ENCODE peak calls at places on chromosomes 4 and X, in four cellular contexts. One of them, this sample, is unnamed. For H3K27me3, the result is how much of the 10 kb centered on the place peaks cover.

GRCh38 chr4:92305148-92305877 is 1.5 kb downstream of the GRID2 start:
- DNase-seq in CD4-positive, CD25-positive, alpha-beta regulatory T cell: no peak
- DNase-seq in small intestine: peak
- DNase-seq in CD8-positive, alpha-beta T cell: no peak
- DNase-seq in this sample: peak

GRCh38 chr4:73759357-73759756 is 19.0 kb downstream of the CXCL8 start:
- DNase-seq in CD4-positive, CD25-positive, alpha-beta regulatory T cell: no peak
- DNase-seq in small intestine: no peak
- DNase-seq in CD8-positive, alpha-beta T cell: no peak
- DNase-seq in this sample: no peak

GRCh38 chr4:128393111-128393704 is 105.6 kb upstream of the PGRMC2 start:
- DNase-seq in CD4-positive, CD25-positive, alpha-beta regulatory T cell: no peak
- DNase-seq in small intestine: peak
- DNase-seq in CD8-positive, alpha-beta T cell: no peak
- DNase-seq in this sample: no peak

GRCh38 chr4:184968784-184969201 is 49.5 kb upstream of the HELT start:
- DNase-seq in CD4-positive, CD25-positive, alpha-beta regulatory T cell: no peak
- DNase-seq in small intestine: peak
- DNase-seq in CD8-positive, alpha-beta T cell: no peak
- DNase-seq in this sample: peak

GRCh38 chr4:133921280-133922195 is 280.1 kb downstream of the PABPC4L start:
- DNase-seq in CD4-positive, CD25-positive, alpha-beta regulatory T cell: no peak
- DNase-seq in small intestine: no peak
- DNase-seq in CD8-positive, alpha-beta T cell: no peak
- DNase-seq in this sample: no peak

GRCh38 chrX:2960861-2961515 is 31.8 kb upstream of the ARSD start:
- DNase-seq in CD4-positive, CD25-positive, alpha-beta regulatory T cell: no peak
- DNase-seq in small intestine: no peak
- DNase-seq in CD8-positive, alpha-beta T cell: no peak
- DNase-seq in this sample: no peak

GRCh38 chrX:103153661-103154060 is 60.7 kb upstream of the NXF3 start:
- DNase-seq in CD4-positive, CD25-positive, alpha-beta regulatory T cell: no peak
- DNase-seq in small intestine: no peak
- DNase-seq in CD8-positive, alpha-beta T cell: no peak
- DNase-seq in this sample: no peak

GRCh38 chr4:150938417-150938816 is 76.7 kb downstream of the LRBA start:
- DNase-seq in CD4-positive, CD25-positive, alpha-beta regulatory T cell: no peak
- DNase-seq in small intestine: no peak
- DNase-seq in CD8-positive, alpha-beta T cell: no peak
- DNase-seq in this sample: no peak

GRCh38 chr4:150259861-150260567 is 181.8 kb downstream of the DCLK2 start:
- DNase-seq in CD4-positive, CD25-positive, alpha-beta regulatory T cell: no peak
- DNase-seq in small intestine: no peak
- DNase-seq in CD8-positive, alpha-beta T cell: no peak
- DNase-seq in this sample: no peak

GRCh38 chrX:11836284-11836683 is 78.2 kb downstream of the MSL3 start:
- DNase-seq in CD4-positive, CD25-positive, alpha-beta regulatory T cell: no peak
- DNase-seq in small intestine: no peak
- DNase-seq in CD8-positive, alpha-beta T cell: no peak
- DNase-seq in this sample: no peak

GRCh38 chr4:78059524-78059889 is 2.4 kb downstream of the FRAS1 start:
- DNase-seq in CD4-positive, CD25-positive, alpha-beta regulatory T cell: no peak
- DNase-seq in small intestine: peak
- DNase-seq in CD8-positive, alpha-beta T cell: no peak
- DNase-seq in this sample: peak

GRCh38 chrX:54386314-54386713 is 28.5 kb upstream of the WNK3 start:
- DNase-seq in CD4-positive, CD25-positive, alpha-beta regulatory T cell: no peak
- DNase-seq in small intestine: no peak
- DNase-seq in CD8-positive, alpha-beta T cell: no peak
- DNase-seq in this sample: no peak

GRCh38 chr4:186702297-186702696 is 21.4 kb downstream of the FAT1 start:
- DNase-seq in CD4-positive, CD25-positive, alpha-beta regulatory T cell: no peak
- DNase-seq in small intestine: no peak
- DNase-seq in CD8-positive, alpha-beta T cell: no peak
- DNase-seq in this sample: no peak

GRCh38 chrX:128518508-128518907 is 466.3 kb upstream of the ACTRT1 start:
- DNase-seq in CD4-positive, CD25-positive, alpha-beta regulatory T cell: no peak
- DNase-seq in small intestine: no peak
- DNase-seq in CD8-positive, alpha-beta T cell: no peak
- DNase-seq in this sample: no peak

GRCh38 chrX:259692-260355 is 21.4 kb upstream of the PLCXD1 start:
- DNase-seq in CD4-positive, CD25-positive, alpha-beta regulatory T cell: no peak
- DNase-seq in small intestine: no peak
- DNase-seq in CD8-positive, alpha-beta T cell: no peak
- DNase-seq in this sample: no peak

GRCh38 chr4:10115657-10116624 is 658 bp downstream of the WDR1 start:
- DNase-seq in CD4-positive, CD25-positive, alpha-beta regulatory T cell: peak
- DNase-seq in small intestine: peak
- DNase-seq in CD8-positive, alpha-beta T cell: peak
- DNase-seq in this sample: peak

GRCh38 chr4:134201216-134202098 is at the start of gene PABPC4L:
- DNase-seq in CD4-positive, CD25-positive, alpha-beta regulatory T cell: no peak
- DNase-seq in small intestine: no peak
- DNase-seq in CD8-positive, alpha-beta T cell: no peak
- DNase-seq in this sample: peak

GRCh38 chr4:37917388-37917787 is 26.5 kb downstream of the TBC1D1 start:
- DNase-seq in CD4-positive, CD25-positive, alpha-beta regulatory T cell: no peak
- DNase-seq in small intestine: no peak
- DNase-seq in CD8-positive, alpha-beta T cell: no peak
- DNase-seq in this sample: no peak

GRCh38 chrX:48781705-48782104 is 4.7 kb upstream of the GATA1 start:
- DNase-seq in CD4-positive, CD25-positive, alpha-beta regulatory T cell: no peak
- DNase-seq in small intestine: no peak
- DNase-seq in CD8-positive, alpha-beta T cell: no peak
- DNase-seq in this sample: no peak

GRCh38 chrX:134004038-134004437 is 18.6 kb upstream of the GPC3 start:
- DNase-seq in CD4-positive, CD25-positive, alpha-beta regulatory T cell: no peak
- DNase-seq in small intestine: no peak
- DNase-seq in CD8-positive, alpha-beta T cell: no peak
- DNase-seq in this sample: no peak

GRCh38 chr4:85777908-85778808 is 303.2 kb downstream of the ARHGAP24 start:
- DNase-seq in CD4-positive, CD25-positive, alpha-beta regulatory T cell: no peak
- DNase-seq in small intestine: no peak
- DNase-seq in CD8-positive, alpha-beta T cell: no peak
- DNase-seq in this sample: no peak

GRCh38 chr4:72591547-72591946 is 22.5 kb upstream of the ADAMTS3 start:
- DNase-seq in CD4-positive, CD25-positive, alpha-beta regulatory T cell: no peak
- DNase-seq in small intestine: no peak
- DNase-seq in CD8-positive, alpha-beta T cell: no peak
- DNase-seq in this sample: no peak

GRCh38 chr4:23680616-23681518 is 209.0 kb downstream of the PPARGC1A start:
- DNase-seq in CD4-positive, CD25-positive, alpha-beta regulatory T cell: no peak
- DNase-seq in small intestine: no peak
- DNase-seq in CD8-positive, alpha-beta T cell: no peak
- DNase-seq in this sample: no peak

DNA sequence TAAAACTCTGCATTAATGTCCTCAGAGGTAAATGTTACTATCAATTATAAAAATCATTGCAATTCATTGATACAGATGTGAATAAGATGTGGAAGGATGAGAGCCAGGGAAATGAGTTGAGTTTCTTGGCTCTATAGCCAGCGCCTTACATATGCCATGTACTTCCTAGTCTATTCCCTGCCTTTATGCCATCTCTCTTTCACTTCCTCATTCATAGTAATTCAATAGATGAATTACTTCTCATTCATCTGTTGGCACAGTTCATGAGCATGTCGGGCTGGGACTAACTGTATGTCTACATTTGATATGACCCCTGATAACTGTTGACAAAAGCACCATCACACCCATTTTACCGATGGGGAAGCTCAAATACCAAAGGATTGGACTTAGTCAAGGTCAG is 55.7 kb downstream of the LNX1 start:
- DNase-seq in CD4-positive, CD25-positive, alpha-beta regulatory T cell: no peak
- DNase-seq in small intestine: no peak
- DNase-seq in CD8-positive, alpha-beta T cell: no peak
- DNase-seq in this sample: no peak
- H3K27me3 ChIP-seq in CD4-positive, CD25-positive, alpha-beta regulatory T cell: under half
- H3K27me3 ChIP-seq in small intestine: under half
- H3K27me3 ChIP-seq in CD8-positive, alpha-beta T cell: under half
- H3K27me3 ChIP-seq in this sample: under half

GRCh38 chr4:148443550-148444295 is 1.5 kb upstream of the NR3C2 start:
- DNase-seq in CD4-positive, CD25-positive, alpha-beta regulatory T cell: peak
- DNase-seq in small intestine: peak
- DNase-seq in CD8-positive, alpha-beta T cell: peak
- DNase-seq in this sample: peak

GRCh38 chr4:148442830-148443549 is 776 bp upstream of the NR3C2 start:
- DNase-seq in CD4-positive, CD25-positive, alpha-beta regulatory T cell: no peak
- DNase-seq in small intestine: no peak
- DNase-seq in CD8-positive, alpha-beta T cell: no peak
- DNase-seq in this sample: peak

GRCh38 chr4:148444296-148445070 is 2.3 kb upstream of the NR3C2 start:
- DNase-seq in CD4-positive, CD25-positive, alpha-beta regulatory T cell: peak
- DNase-seq in small intestine: peak
- DNase-seq in CD8-positive, alpha-beta T cell: peak
- DNase-seq in this sample: peak

GRCh38 chr4:148441986-148442829 is at the start of gene NR3C2:
- DNase-seq in CD4-positive, CD25-positive, alpha-beta regulatory T cell: peak
- DNase-seq in small intestine: peak
- DNase-seq in CD8-positive, alpha-beta T cell: peak
- DNase-seq in this sample: peak

GRCh38 chr4:148441624-148441985 is 609 bp downstream of the NR3C2 start:
- DNase-seq in CD4-positive, CD25-positive, alpha-beta regulatory T cell: no peak
- DNase-seq in small intestine: no peak
- DNase-seq in CD8-positive, alpha-beta T cell: no peak
- DNase-seq in this sample: peak
- H3K27me3 ChIP-seq in CD4-positive, CD25-positive, alpha-beta regulatory T cell: under half
- H3K27me3 ChIP-seq in small intestine: under half
- H3K27me3 ChIP-seq in CD8-positive, alpha-beta T cell: under half
- H3K27me3 ChIP-seq in this sample: under half

GRCh38 chr4:155208258-155209054 is at the start of gene NPY2R:
- DNase-seq in CD4-positive, CD25-positive, alpha-beta regulatory T cell: no peak
- DNase-seq in small intestine: no peak
- DNase-seq in CD8-positive, alpha-beta T cell: no peak
- DNase-seq in this sample: peak

GRCh38 chr4:155207534-155208257 is 740 bp upstream of the NPY2R start:
- DNase-seq in CD4-positive, CD25-positive, alpha-beta regulatory T cell: no peak
- DNase-seq in small intestine: no peak
- DNase-seq in CD8-positive, alpha-beta T cell: no peak
- DNase-seq in this sample: no peak
- H3K27me3 ChIP-seq in CD4-positive, CD25-positive, alpha-beta regulatory T cell: under half
- H3K27me3 ChIP-seq in small intestine: under half
- H3K27me3 ChIP-seq in CD8-positive, alpha-beta T cell: under half
- H3K27me3 ChIP-seq in this sample: under half

DNA sequence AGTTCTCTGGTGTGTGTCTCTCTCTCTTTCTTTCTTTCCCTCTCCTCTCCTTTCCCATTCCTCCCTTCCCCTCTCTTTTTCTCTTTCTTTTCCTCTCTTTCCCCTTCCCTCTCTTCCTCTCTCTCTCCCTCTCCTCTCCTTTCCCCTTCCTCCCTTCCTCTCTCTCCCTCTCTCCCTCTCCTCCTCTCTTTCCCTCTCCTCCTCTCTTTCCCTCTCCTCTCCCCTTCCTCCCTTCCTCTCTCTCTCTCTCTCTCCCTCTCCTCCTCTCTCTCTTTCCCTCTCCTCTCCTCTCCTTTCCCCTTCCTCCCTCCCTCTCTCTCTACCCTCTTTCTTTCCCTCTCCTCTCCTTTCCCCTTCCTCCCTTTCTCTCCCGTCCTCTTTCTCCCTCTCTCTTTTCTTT is 12.4 kb upstream of the EOLA1 start:
- DNase-seq in CD4-positive, CD25-positive, alpha-beta regulatory T cell: no peak
- DNase-seq in small intestine: no peak
- DNase-seq in CD8-positive, alpha-beta T cell: no peak
- DNase-seq in this sample: no peak
- H3K27me3 ChIP-seq in CD4-positive, CD25-positive, alpha-beta regulatory T cell: under half
- H3K27me3 ChIP-seq in small intestine: under half
- H3K27me3 ChIP-seq in CD8-positive, alpha-beta T cell: under half
- H3K27me3 ChIP-seq in this sample: under half

GRCh38 chr4:169439244-169439643 is 168.5 kb upstream of the SH3RF1 start:
- DNase-seq in CD4-positive, CD25-positive, alpha-beta regulatory T cell: no peak
- DNase-seq in small intestine: peak
- DNase-seq in CD8-positive, alpha-beta T cell: no peak
- DNase-seq in this sample: no peak

GRCh38 chr4:169440446-169440845 is 169.7 kb upstream of the SH3RF1 start:
- DNase-seq in CD4-positive, CD25-positive, alpha-beta regulatory T cell: no peak
- DNase-seq in small intestine: no peak
- DNase-seq in CD8-positive, alpha-beta T cell: no peak
- DNase-seq in this sample: peak

GRCh38 chr4:169438057-169438480 is 167.3 kb upstream of the SH3RF1 start:
- DNase-seq in CD4-positive, CD25-positive, alpha-beta regulatory T cell: no peak
- DNase-seq in small intestine: peak
- DNase-seq in CD8-positive, alpha-beta T cell: no peak
- DNase-seq in this sample: no peak

GRCh38 chr4:169446824-169447223 is 165.6 kb downstream of the NEK1 start:
- DNase-seq in CD4-positive, CD25-positive, alpha-beta regulatory T cell: no peak
- DNase-seq in small intestine: peak
- DNase-seq in CD8-positive, alpha-beta T cell: no peak
- DNase-seq in this sample: no peak

DNA sequence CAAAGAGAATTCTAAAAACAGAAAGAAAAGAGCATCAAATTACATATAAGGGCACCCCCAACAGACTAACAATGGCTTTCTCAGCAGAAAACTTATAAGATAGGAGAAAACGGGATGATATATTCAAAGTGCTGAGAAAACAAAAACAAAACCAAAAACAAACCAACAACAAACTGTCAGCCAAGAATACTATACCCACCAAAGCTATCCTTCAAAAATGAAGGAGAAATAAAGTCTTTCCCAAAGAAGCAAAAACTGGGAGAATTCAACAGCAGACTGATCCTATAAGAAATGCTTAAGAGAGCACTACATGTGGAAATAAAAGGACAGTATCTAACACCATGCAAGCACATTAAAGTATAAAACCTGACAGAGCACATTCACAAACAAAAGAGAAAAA is 168.6 kb downstream of the NEK1 start:
- DNase-seq in CD4-positive, CD25-positive, alpha-beta regulatory T cell: no peak
- DNase-seq in small intestine: no peak
- DNase-seq in CD8-positive, alpha-beta T cell: no peak
- DNase-seq in this sample: no peak
- H3K27me3 ChIP-seq in CD4-positive, CD25-positive, alpha-beta regulatory T cell: under half
- H3K27me3 ChIP-seq in small intestine: under half
- H3K27me3 ChIP-seq in CD8-positive, alpha-beta T cell: under half
- H3K27me3 ChIP-seq in this sample: under half

DNA sequence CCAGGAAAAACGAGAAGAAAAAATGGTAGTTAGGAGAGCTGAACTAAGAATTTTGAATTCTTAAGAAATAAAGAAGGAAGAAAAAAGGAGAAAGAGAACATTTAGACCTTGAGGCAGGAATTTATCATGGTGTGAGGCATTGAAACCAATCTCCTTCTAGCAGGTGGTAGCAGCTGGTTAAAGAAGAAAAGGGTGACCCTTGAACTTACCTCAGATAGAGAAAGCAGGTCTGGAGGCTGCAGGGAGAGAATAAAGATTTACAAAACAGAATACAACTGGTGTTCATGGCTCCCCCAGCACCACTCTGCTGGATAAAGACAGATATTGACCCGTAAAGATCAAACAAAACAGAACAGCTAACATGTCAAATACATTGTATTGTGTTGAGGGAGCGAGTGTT is 56.0 kb downstream of the NCAPG start:
- DNase-seq in CD4-positive, CD25-positive, alpha-beta regulatory T cell: no peak
- DNase-seq in small intestine: no peak
- DNase-seq in CD8-positive, alpha-beta T cell: no peak
- DNase-seq in this sample: no peak
- H3K27me3 ChIP-seq in CD4-positive, CD25-positive, alpha-beta regulatory T cell: under half
- H3K27me3 ChIP-seq in small intestine: under half
- H3K27me3 ChIP-seq in CD8-positive, alpha-beta T cell: under half
- H3K27me3 ChIP-seq in this sample: under half